ENCODE peak calls at places on chromosome 22, in seven cellular contexts. One of them, this sample, is unnamed.
A peak's percentile ranks its signal among the peaks of the same experiment; 100 is the strongest.

GRCh38 chr22:48254311-48254873 is 1491.9 kb downstream of the TBC1D22A start:
- DNase-seq in thoracic aorta: no peak
- DNase-seq in dorsolateral prefrontal cortex: peak; percentile 72
- DNase-seq in stimulated activated CD4-positive, alpha-beta T cell treated with anti-CD3 and anti-CD28 coated beads, Interleukin-15, amount 100 ng/mL, for 1 hour: no peak
- DNase-seq in amygdala: no peak
- DNase-seq in Calu3: no peak
- DNase-seq in adrenal gland: no peak
- DNase-seq in this sample: no peak

GRCh38 chr22:26053737-26054316 is 115.4 kb upstream of the SEZ6L start:
- DNase-seq in Calu3: no peak
- DNase-seq in amygdala: no peak
- DNase-seq in dorsolateral prefrontal cortex: no peak
- DNase-seq in thoracic aorta: no peak
- DNase-seq in stimulated activated CD4-positive, alpha-beta T cell treated with anti-CD3 and anti-CD28 coated beads, Interleukin-15, amount 100 ng/mL, for 1 hour: no peak
- DNase-seq in adrenal gland: no peak
- DNase-seq in this sample: no peak

GRCh38 chr22:20591660-20592310 is 84.4 kb downstream of the MED15 start:
- DNase-seq in Calu3: peak; percentile 48
- DNase-seq in thoracic aorta: no peak
- DNase-seq in adrenal gland: no peak
- DNase-seq in stimulated activated CD4-positive, alpha-beta T cell treated with anti-CD3 and anti-CD28 coated beads, Interleukin-15, amount 100 ng/mL, for 1 hour: no peak
- DNase-seq in dorsolateral prefrontal cortex: no peak
- DNase-seq in amygdala: no peak
- DNase-seq in this sample: no peak

GRCh38 chr22:37604875-37605274 is 3.8 kb upstream of the GGA1 start:
- DNase-seq in dorsolateral prefrontal cortex: no peak
- DNase-seq in thoracic aorta: no peak
- DNase-seq in adrenal gland: no peak
- DNase-seq in stimulated activated CD4-positive, alpha-beta T cell treated with anti-CD3 and anti-CD28 coated beads, Interleukin-15, amount 100 ng/mL, for 1 hour: no peak
- DNase-seq in amygdala: no peak
- DNase-seq in Calu3: no peak
- DNase-seq in this sample: peak; percentile 33

GRCh38 chr22:19035474-19036228 is 86.6 kb downstream of the DGCR2 start:
- DNase-seq in thoracic aorta: no peak
- DNase-seq in adrenal gland: no peak
- DNase-seq in amygdala: no peak
- DNase-seq in Calu3: no peak
- DNase-seq in dorsolateral prefrontal cortex: no peak
- DNase-seq in stimulated activated CD4-positive, alpha-beta T cell treated with anti-CD3 and anti-CD28 coated beads, Interleukin-15, amount 100 ng/mL, for 1 hour: no peak
- DNase-seq in this sample: no peak

GRCh38 chr22:46083383-46084350 is 66.7 kb upstream of the PPARA start:
- DNase-seq in dorsolateral prefrontal cortex: no peak
- DNase-seq in Calu3: no peak
- DNase-seq in thoracic aorta: no peak
- DNase-seq in amygdala: no peak
- DNase-seq in adrenal gland: no peak
- DNase-seq in stimulated activated CD4-positive, alpha-beta T cell treated with anti-CD3 and anti-CD28 coated beads, Interleukin-15, amount 100 ng/mL, for 1 hour: no peak
- DNase-seq in this sample: peak; percentile 53

GRCh38 chr22:29719894-29720645 is at the start of gene CABP7:
- DNase-seq in thoracic aorta: no peak
- DNase-seq in Calu3: no peak
- DNase-seq in dorsolateral prefrontal cortex: no peak
- DNase-seq in stimulated activated CD4-positive, alpha-beta T cell treated with anti-CD3 and anti-CD28 coated beads, Interleukin-15, amount 100 ng/mL, for 1 hour: no peak
- DNase-seq in amygdala: no peak
- DNase-seq in adrenal gland: no peak
- DNase-seq in this sample: no peak

GRCh38 chr22:35102663-35103062 is 36.7 kb downstream of the ISX start:
- DNase-seq in amygdala: no peak
- DNase-seq in stimulated activated CD4-positive, alpha-beta T cell treated with anti-CD3 and anti-CD28 coated beads, Interleukin-15, amount 100 ng/mL, for 1 hour: no peak
- DNase-seq in thoracic aorta: no peak
- DNase-seq in Calu3: peak; percentile 51
- DNase-seq in adrenal gland: no peak
- DNase-seq in dorsolateral prefrontal cortex: no peak
- DNase-seq in this sample: peak; percentile 88

GRCh38 chr22:25930710-25931353 is 188.8 kb downstream of the MYO18B start:
- DNase-seq in stimulated activated CD4-positive, alpha-beta T cell treated with anti-CD3 and anti-CD28 coated beads, Interleukin-15, amount 100 ng/mL, for 1 hour: no peak
- DNase-seq in dorsolateral prefrontal cortex: no peak
- DNase-seq in Calu3: no peak
- DNase-seq in thoracic aorta: no peak
- DNase-seq in amygdala: no peak
- DNase-seq in adrenal gland: no peak
- DNase-seq in this sample: no peak

GRCh38 chr22:37187552-37187890 is 526 bp downstream of the C1QTNF6 start:
- DNase-seq in amygdala: no peak
- DNase-seq in dorsolateral prefrontal cortex: no peak
- DNase-seq in stimulated activated CD4-positive, alpha-beta T cell treated with anti-CD3 and anti-CD28 coated beads, Interleukin-15, amount 100 ng/mL, for 1 hour: no peak
- DNase-seq in Calu3: no peak
- DNase-seq in thoracic aorta: no peak
- DNase-seq in adrenal gland: no peak
- DNase-seq in this sample: peak; percentile 44

GRCh38 chr22:44348963-44349950 is 36.5 kb upstream of the SHISAL1 start:
- DNase-seq in adrenal gland: no peak
- DNase-seq in thoracic aorta: no peak
- DNase-seq in dorsolateral prefrontal cortex: no peak
- DNase-seq in Calu3: no peak
- DNase-seq in amygdala: no peak
- DNase-seq in stimulated activated CD4-positive, alpha-beta T cell treated with anti-CD3 and anti-CD28 coated beads, Interleukin-15, amount 100 ng/mL, for 1 hour: no peak
- DNase-seq in this sample: no peak

GRCh38 chr22:39926175-39927152 is 25.6 kb downstream of the GRAP2 start:
- DNase-seq in dorsolateral prefrontal cortex: no peak
- DNase-seq in stimulated activated CD4-positive, alpha-beta T cell treated with anti-CD3 and anti-CD28 coated beads, Interleukin-15, amount 100 ng/mL, for 1 hour: no peak
- DNase-seq in thoracic aorta: no peak
- DNase-seq in Calu3: no peak
- DNase-seq in adrenal gland: no peak
- DNase-seq in amygdala: no peak
- DNase-seq in this sample: peak; percentile 54

GRCh38 chr22:26590525-26590858 is 560 bp upstream of the TPST2 start:
- DNase-seq in thoracic aorta: no peak
- DNase-seq in Calu3: no peak
- DNase-seq in amygdala: no peak
- DNase-seq in adrenal gland: no peak
- DNase-seq in dorsolateral prefrontal cortex: no peak
- DNase-seq in stimulated activated CD4-positive, alpha-beta T cell treated with anti-CD3 and anti-CD28 coated beads, Interleukin-15, amount 100 ng/mL, for 1 hour: no peak
- DNase-seq in this sample: peak; percentile 26

GRCh38 chr22:18970180-18970947 is 34.3 kb upstream of the PRODH start:
- DNase-seq in thoracic aorta: no peak
- DNase-seq in Calu3: peak; percentile 47
- DNase-seq in dorsolateral prefrontal cortex: peak; percentile 49
- DNase-seq in adrenal gland: no peak
- DNase-seq in stimulated activated CD4-positive, alpha-beta T cell treated with anti-CD3 and anti-CD28 coated beads, Interleukin-15, amount 100 ng/mL, for 1 hour: no peak
- DNase-seq in amygdala: no peak
- DNase-seq in this sample: peak; percentile 2

GRCh38 chr22:43392385-43392989 is 19.3 kb upstream of the MPPED1 start:
- DNase-seq in adrenal gland: no peak
- DNase-seq in amygdala: no peak
- DNase-seq in dorsolateral prefrontal cortex: no peak
- DNase-seq in stimulated activated CD4-positive, alpha-beta T cell treated with anti-CD3 and anti-CD28 coated beads, Interleukin-15, amount 100 ng/mL, for 1 hour: no peak
- DNase-seq in thoracic aorta: no peak
- DNase-seq in Calu3: no peak
- DNase-seq in this sample: no peak

GRCh38 chr22:32583074-32583677 is 108.6 kb downstream of the FBXO7 start:
- DNase-seq in dorsolateral prefrontal cortex: peak; percentile 30
- DNase-seq in amygdala: no peak
- DNase-seq in Calu3: peak; percentile 16
- DNase-seq in stimulated activated CD4-positive, alpha-beta T cell treated with anti-CD3 and anti-CD28 coated beads, Interleukin-15, amount 100 ng/mL, for 1 hour: no peak
- DNase-seq in adrenal gland: no peak
- DNase-seq in thoracic aorta: no peak
- DNase-seq in this sample: no peak

GRCh38 chr22:43053176-43053575 is 36.0 kb downstream of the TTLL1 start:
- DNase-seq in adrenal gland: no peak
- DNase-seq in Calu3: no peak
- DNase-seq in dorsolateral prefrontal cortex: no peak
- DNase-seq in stimulated activated CD4-positive, alpha-beta T cell treated with anti-CD3 and anti-CD28 coated beads, Interleukin-15, amount 100 ng/mL, for 1 hour: no peak
- DNase-seq in thoracic aorta: no peak
- DNase-seq in amygdala: no peak
- DNase-seq in this sample: no peak

GRCh38 chr22:17303840-17304779 is 65.2 kb upstream of the CECR2 start:
- DNase-seq in dorsolateral prefrontal cortex: no peak
- DNase-seq in adrenal gland: no peak
- DNase-seq in stimulated activated CD4-positive, alpha-beta T cell treated with anti-CD3 and anti-CD28 coated beads, Interleukin-15, amount 100 ng/mL, for 1 hour: peak; percentile 14
- DNase-seq in Calu3: no peak
- DNase-seq in thoracic aorta: no peak
- DNase-seq in amygdala: no peak
- DNase-seq in this sample: no peak

GRCh38 chr22:20238567-20239062 is 29.5 kb downstream of the RTN4R start:
- DNase-seq in adrenal gland: no peak
- DNase-seq in amygdala: no peak
- DNase-seq in dorsolateral prefrontal cortex: no peak
- DNase-seq in Calu3: peak; percentile 82
- DNase-seq in stimulated activated CD4-positive, alpha-beta T cell treated with anti-CD3 and anti-CD28 coated beads, Interleukin-15, amount 100 ng/mL, for 1 hour: no peak
- DNase-seq in thoracic aorta: no peak
- DNase-seq in this sample: peak; percentile 69

GRCh38 chr22:42363851-42364250 is 68.4 kb downstream of the NFAM1 start:
- DNase-seq in thoracic aorta: no peak
- DNase-seq in Calu3: no peak
- DNase-seq in dorsolateral prefrontal cortex: no peak
- DNase-seq in amygdala: no peak
- DNase-seq in adrenal gland: no peak
- DNase-seq in stimulated activated CD4-positive, alpha-beta T cell treated with anti-CD3 and anti-CD28 coated beads, Interleukin-15, amount 100 ng/mL, for 1 hour: no peak
- DNase-seq in this sample: no peak

GRCh38 chr22:35564975-35565867 is 24.6 kb downstream of the RASD2 start:
- DNase-seq in thoracic aorta: no peak
- DNase-seq in amygdala: no peak
- DNase-seq in stimulated activated CD4-positive, alpha-beta T cell treated with anti-CD3 and anti-CD28 coated beads, Interleukin-15, amount 100 ng/mL, for 1 hour: no peak
- DNase-seq in Calu3: no peak
- DNase-seq in adrenal gland: no peak
- DNase-seq in dorsolateral prefrontal cortex: no peak
- DNase-seq in this sample: no peak

GRCh38 chr22:42080287-42080686 is 787 bp downstream of the SMDT1 start:
- DNase-seq in stimulated activated CD4-positive, alpha-beta T cell treated with anti-CD3 and anti-CD28 coated beads, Interleukin-15, amount 100 ng/mL, for 1 hour: no peak
- DNase-seq in dorsolateral prefrontal cortex: peak; percentile 56
- DNase-seq in Calu3: peak; percentile 25
- DNase-seq in amygdala: peak; percentile 33
- DNase-seq in thoracic aorta: no peak
- DNase-seq in adrenal gland: peak; percentile 54
- DNase-seq in this sample: peak; percentile 55